ENCODE peak calls at places on chromosome 21, in eight cellular contexts. One of them, this sample, is unnamed.

GRCh38 chr21:42665026-42665425 is 11.6 kb downstream of the PDE9A start:
- DNase-seq in tibial nerve: no peak
- DNase-seq in left ventricle myocardium inferior: no peak
- DNase-seq in fibroblast of mammary gland: no peak
- DNase-seq in fibroblast of lung: no peak
- DNase-seq in HL-60: no peak
- DNase-seq in heart right ventricle: no peak
- DNase-seq in SJSA1: no peak
- DNase-seq in this sample: no peak

GRCh38 chr21:42350899-42351543 is at the start of gene TFF2:
- DNase-seq in tibial nerve: no peak
- DNase-seq in left ventricle myocardium inferior: no peak
- DNase-seq in fibroblast of mammary gland: no peak
- DNase-seq in fibroblast of lung: no peak
- DNase-seq in HL-60: no peak
- DNase-seq in heart right ventricle: no peak
- DNase-seq in SJSA1: peak; percentile 32
- DNase-seq in this sample: no peak

GRCh38 chr21:24045775-24046215 is 1561.5 kb downstream of the MRPL39 start:
- DNase-seq in tibial nerve: peak; percentile 41
- DNase-seq in left ventricle myocardium inferior: peak; percentile 66
- DNase-seq in fibroblast of mammary gland: peak; percentile 86
- DNase-seq in fibroblast of lung: peak; percentile 98
- DNase-seq in HL-60: no peak
- DNase-seq in heart right ventricle: peak; percentile 65
- DNase-seq in SJSA1: no peak
- DNase-seq in this sample: peak; percentile 78

GRCh38 chr21:25127007-25127406 is 480.3 kb downstream of the MRPL39 start:
- DNase-seq in tibial nerve: no peak
- DNase-seq in left ventricle myocardium inferior: no peak
- DNase-seq in fibroblast of mammary gland: no peak
- DNase-seq in fibroblast of lung: no peak
- DNase-seq in HL-60: no peak
- DNase-seq in heart right ventricle: no peak
- DNase-seq in SJSA1: no peak
- DNase-seq in this sample: no peak

GRCh38 chr21:25503981-25504380 is 103.3 kb downstream of the MRPL39 start:
- DNase-seq in tibial nerve: no peak
- DNase-seq in left ventricle myocardium inferior: no peak
- DNase-seq in fibroblast of mammary gland: no peak
- DNase-seq in fibroblast of lung: no peak
- DNase-seq in HL-60: no peak
- DNase-seq in heart right ventricle: no peak
- DNase-seq in SJSA1: no peak
- DNase-seq in this sample: no peak

GRCh38 chr21:45319461-45320211 is 31.9 kb upstream of the POFUT2 start:
- DNase-seq in tibial nerve: no peak
- DNase-seq in left ventricle myocardium inferior: peak; percentile 62
- DNase-seq in fibroblast of mammary gland: no peak
- DNase-seq in fibroblast of lung: peak; percentile 85
- DNase-seq in HL-60: no peak
- DNase-seq in heart right ventricle: peak; percentile 68
- DNase-seq in SJSA1: peak; percentile 97
- DNase-seq in this sample: no peak

GRCh38 chr21:35988396-35989140 is 71.8 kb downstream of the SETD4 start:
- DNase-seq in tibial nerve: no peak
- DNase-seq in left ventricle myocardium inferior: no peak
- DNase-seq in fibroblast of mammary gland: no peak
- DNase-seq in fibroblast of lung: no peak
- DNase-seq in HL-60: peak; percentile 4
- DNase-seq in heart right ventricle: no peak
- DNase-seq in SJSA1: no peak
- DNase-seq in this sample: no peak

GRCh38 chr21:36320421-36321324 is 676 bp downstream of the MORC3 start:
- DNase-seq in tibial nerve: peak; percentile 42
- DNase-seq in left ventricle myocardium inferior: peak; percentile 25
- DNase-seq in fibroblast of mammary gland: peak; percentile 73
- DNase-seq in fibroblast of lung: peak; percentile 67
- DNase-seq in HL-60: peak; percentile 41
- DNase-seq in heart right ventricle: peak; percentile 74
- DNase-seq in SJSA1: peak; percentile 79
- DNase-seq in this sample: peak; percentile 58

GRCh38 chr21:46247699-46248460 is 19.3 kb upstream of the LSS start:
- DNase-seq in tibial nerve: no peak
- DNase-seq in left ventricle myocardium inferior: no peak
- DNase-seq in fibroblast of mammary gland: no peak
- DNase-seq in fibroblast of lung: no peak
- DNase-seq in HL-60: no peak
- DNase-seq in heart right ventricle: no peak
- DNase-seq in SJSA1: no peak
- DNase-seq in this sample: no peak

GRCh38 chr21:27804515-27804914 is 837.6 kb upstream of the ADAMTS5 start:
- DNase-seq in tibial nerve: no peak
- DNase-seq in left ventricle myocardium inferior: peak; percentile 18
- DNase-seq in fibroblast of mammary gland: no peak
- DNase-seq in fibroblast of lung: no peak
- DNase-seq in HL-60: no peak
- DNase-seq in heart right ventricle: no peak
- DNase-seq in SJSA1: no peak
- DNase-seq in this sample: peak; percentile 53

GRCh38 chr21:45766501-45766900 is 123.0 kb downstream of the PCBP3 start:
- DNase-seq in tibial nerve: no peak
- DNase-seq in left ventricle myocardium inferior: no peak
- DNase-seq in fibroblast of mammary gland: no peak
- DNase-seq in fibroblast of lung: no peak
- DNase-seq in HL-60: no peak
- DNase-seq in heart right ventricle: no peak
- DNase-seq in SJSA1: no peak
- DNase-seq in this sample: no peak

GRCh38 chr21:29170935-29171334 is 40.5 kb downstream of the MAP3K7CL start:
- DNase-seq in tibial nerve: no peak
- DNase-seq in left ventricle myocardium inferior: no peak
- DNase-seq in fibroblast of mammary gland: no peak
- DNase-seq in fibroblast of lung: no peak
- DNase-seq in HL-60: no peak
- DNase-seq in heart right ventricle: no peak
- DNase-seq in SJSA1: no peak
- DNase-seq in this sample: no peak
- H3K4me3 ChIP-seq in tibial nerve: no peak overlapping the region
- H3K4me3 ChIP-seq in left ventricle myocardium inferior: no peak overlapping the region
- H3K4me3 ChIP-seq in fibroblast of mammary gland: no peak overlapping the region
- H3K4me3 ChIP-seq in fibroblast of lung: no peak overlapping the region
- H3K4me3 ChIP-seq in HL-60: no peak overlapping the region
- H3K4me3 ChIP-seq in heart right ventricle: no peak overlapping the region
- H3K4me3 ChIP-seq in SJSA1: no peak overlapping the region
- H3K4me3 ChIP-seq in this sample: no peak overlapping the region

DNA sequence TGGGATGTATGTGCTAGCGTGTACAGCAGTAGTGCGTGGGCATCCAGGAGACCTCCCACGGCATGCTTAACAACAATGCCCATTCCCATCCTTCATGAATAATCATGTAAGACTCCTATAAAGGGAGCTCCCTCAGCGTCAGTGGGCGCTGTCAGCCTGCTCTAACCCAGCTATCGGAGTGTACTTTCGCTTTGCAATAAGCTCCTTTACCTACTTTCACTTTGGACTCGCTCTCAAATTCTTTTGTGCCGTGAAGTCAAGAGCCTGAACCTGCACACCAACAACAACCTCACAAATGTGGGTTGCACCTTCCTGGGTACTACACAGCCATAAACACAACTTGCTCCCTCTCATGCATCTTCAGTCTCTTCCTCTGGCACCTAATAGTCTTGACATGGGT is 114.8 kb upstream of the PAXBP1 start:
- DNase-seq in tibial nerve: no peak
- DNase-seq in left ventricle myocardium inferior: no peak
- DNase-seq in fibroblast of mammary gland: peak; percentile 4
- DNase-seq in fibroblast of lung: no peak
- DNase-seq in HL-60: no peak
- DNase-seq in heart right ventricle: no peak
- DNase-seq in SJSA1: no peak
- DNase-seq in this sample: peak; percentile 3
- H3K4me3 ChIP-seq in tibial nerve: no peak overlapping the region
- H3K4me3 ChIP-seq in left ventricle myocardium inferior: no peak overlapping the region
- H3K4me3 ChIP-seq in fibroblast of mammary gland: no peak overlapping the region
- H3K4me3 ChIP-seq in fibroblast of lung: no peak overlapping the region
- H3K4me3 ChIP-seq in HL-60: peak overlapping the region; percentile 17
- H3K4me3 ChIP-seq in heart right ventricle: no peak overlapping the region
- H3K4me3 ChIP-seq in SJSA1: peak overlapping the region; percentile 18
- H3K4me3 ChIP-seq in this sample: peak overlapping the region; percentile 18

GRCh38 chr21:41321211-41321907 is 4.8 kb downstream of the FAM3B start:
- DNase-seq in tibial nerve: no peak
- DNase-seq in left ventricle myocardium inferior: no peak
- DNase-seq in fibroblast of mammary gland: no peak
- DNase-seq in fibroblast of lung: no peak
- DNase-seq in HL-60: no peak
- DNase-seq in heart right ventricle: no peak
- DNase-seq in SJSA1: no peak
- DNase-seq in this sample: no peak

GRCh38 chr21:41325138-41325537 is 8.5 kb downstream of the FAM3B start:
- DNase-seq in tibial nerve: no peak
- DNase-seq in left ventricle myocardium inferior: no peak
- DNase-seq in fibroblast of mammary gland: no peak
- DNase-seq in fibroblast of lung: no peak
- DNase-seq in HL-60: no peak
- DNase-seq in heart right ventricle: no peak
- DNase-seq in SJSA1: no peak
- DNase-seq in this sample: no peak

GRCh38 chr21:41322496-41323382 is 6.1 kb downstream of the FAM3B start:
- DNase-seq in tibial nerve: no peak
- DNase-seq in left ventricle myocardium inferior: no peak
- DNase-seq in fibroblast of mammary gland: no peak
- DNase-seq in fibroblast of lung: no peak
- DNase-seq in HL-60: no peak
- DNase-seq in heart right ventricle: no peak
- DNase-seq in SJSA1: no peak
- DNase-seq in this sample: no peak

GRCh38 chr21:41319273-41319672 is 2.7 kb downstream of the FAM3B start:
- DNase-seq in tibial nerve: no peak
- DNase-seq in left ventricle myocardium inferior: no peak
- DNase-seq in fibroblast of mammary gland: no peak
- DNase-seq in fibroblast of lung: no peak
- DNase-seq in HL-60: no peak
- DNase-seq in heart right ventricle: no peak
- DNase-seq in SJSA1: no peak
- DNase-seq in this sample: no peak

DNA sequence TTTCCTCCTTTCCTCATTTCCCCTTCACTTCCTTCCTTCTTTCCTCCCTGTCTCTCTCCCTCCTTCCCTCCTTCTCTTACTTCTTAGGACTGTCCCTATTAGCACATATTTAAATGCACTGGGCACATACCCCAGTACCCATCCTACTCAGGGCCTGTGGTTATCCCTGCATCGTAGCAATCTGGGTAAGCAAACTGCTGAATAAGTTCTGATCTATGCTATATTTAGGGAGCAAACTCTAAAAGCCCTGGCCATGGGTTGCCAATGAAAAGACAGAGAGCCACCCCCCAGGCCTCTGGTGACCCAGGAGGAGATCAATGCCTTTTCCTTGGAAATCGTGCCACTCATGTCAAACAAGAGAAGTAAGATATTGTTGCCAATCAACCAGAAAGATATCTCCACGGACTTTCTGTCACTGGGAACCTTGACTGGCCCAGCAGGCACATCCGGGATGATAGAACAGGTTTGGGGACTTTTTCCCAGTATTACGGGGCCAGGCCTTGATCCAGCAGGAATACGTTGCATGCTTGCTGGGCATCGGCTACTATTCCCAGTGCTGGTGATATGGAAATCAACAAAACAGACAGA is 5.4 kb downstream of the FAM3B start:
- DNase-seq in tibial nerve: no peak
- DNase-seq in left ventricle myocardium inferior: no peak
- DNase-seq in fibroblast of mammary gland: no peak
- DNase-seq in fibroblast of lung: no peak
- DNase-seq in HL-60: no peak
- DNase-seq in heart right ventricle: no peak
- DNase-seq in SJSA1: no peak
- DNase-seq in this sample: no peak
- H3K4me3 ChIP-seq in tibial nerve: no peak overlapping the region
- H3K4me3 ChIP-seq in left ventricle myocardium inferior: no peak overlapping the region
- H3K4me3 ChIP-seq in fibroblast of mammary gland: no peak overlapping the region
- H3K4me3 ChIP-seq in fibroblast of lung: no peak overlapping the region
- H3K4me3 ChIP-seq in HL-60: no peak overlapping the region
- H3K4me3 ChIP-seq in heart right ventricle: no peak overlapping the region
- H3K4me3 ChIP-seq in SJSA1: no peak overlapping the region
- H3K4me3 ChIP-seq in this sample: no peak overlapping the region

GRCh38 chr21:38894899-38895298 is 89.2 kb downstream of the ETS2 start:
- DNase-seq in tibial nerve: no peak
- DNase-seq in left ventricle myocardium inferior: no peak
- DNase-seq in fibroblast of mammary gland: no peak
- DNase-seq in fibroblast of lung: no peak
- DNase-seq in HL-60: no peak
- DNase-seq in heart right ventricle: no peak
- DNase-seq in SJSA1: no peak
- DNase-seq in this sample: no peak

GRCh38 chr21:38900499-38900898 is 94.8 kb downstream of the ETS2 start:
- DNase-seq in tibial nerve: no peak
- DNase-seq in left ventricle myocardium inferior: no peak
- DNase-seq in fibroblast of mammary gland: no peak
- DNase-seq in fibroblast of lung: no peak
- DNase-seq in HL-60: no peak
- DNase-seq in heart right ventricle: no peak
- DNase-seq in SJSA1: no peak
- DNase-seq in this sample: no peak

GRCh38 chr21:38897532-38898421 is 92.0 kb downstream of the ETS2 start:
- DNase-seq in tibial nerve: no peak
- DNase-seq in left ventricle myocardium inferior: no peak
- DNase-seq in fibroblast of mammary gland: no peak
- DNase-seq in fibroblast of lung: no peak
- DNase-seq in HL-60: no peak
- DNase-seq in heart right ventricle: no peak
- DNase-seq in SJSA1: no peak
- DNase-seq in this sample: no peak

GRCh38 chr21:38899277-38899947 is 93.7 kb downstream of the ETS2 start:
- DNase-seq in tibial nerve: no peak
- DNase-seq in left ventricle myocardium inferior: no peak
- DNase-seq in fibroblast of mammary gland: no peak
- DNase-seq in fibroblast of lung: no peak
- DNase-seq in HL-60: no peak
- DNase-seq in heart right ventricle: no peak
- DNase-seq in SJSA1: no peak
- DNase-seq in this sample: no peak

DNA sequence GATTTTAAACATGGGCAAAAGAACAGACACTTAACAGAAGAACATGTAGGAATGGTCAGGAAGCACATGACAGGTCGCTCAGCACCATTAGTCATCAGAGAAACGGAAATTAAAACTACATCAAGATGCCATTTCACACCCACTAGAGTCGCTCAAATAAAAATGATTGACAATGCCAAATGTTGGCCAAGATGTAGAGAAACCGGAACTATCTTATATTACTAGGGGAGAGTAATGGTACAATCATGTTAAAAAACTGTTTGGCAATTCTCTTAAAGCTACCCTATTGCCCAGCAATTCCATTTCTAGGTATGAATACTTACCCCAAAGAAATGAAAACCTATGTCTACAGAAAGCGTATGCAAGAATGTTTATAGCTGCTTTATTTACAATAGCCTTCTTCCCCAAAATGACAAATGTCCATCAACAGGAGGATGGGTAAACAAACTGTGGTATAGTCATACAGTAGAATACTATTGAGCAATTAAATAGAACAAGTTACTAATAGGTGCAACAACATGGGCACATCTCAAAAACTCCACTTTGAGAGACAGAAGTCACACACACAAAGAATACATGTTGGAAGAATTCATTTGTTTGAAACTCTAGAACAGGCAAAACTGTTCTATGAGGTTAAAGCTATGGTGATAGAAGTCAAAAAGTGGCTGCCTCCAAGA is 92.8 kb downstream of the ETS2 start:
- DNase-seq in tibial nerve: no peak
- DNase-seq in left ventricle myocardium inferior: no peak
- DNase-seq in fibroblast of mammary gland: no peak
- DNase-seq in fibroblast of lung: no peak
- DNase-seq in HL-60: no peak
- DNase-seq in heart right ventricle: no peak
- DNase-seq in SJSA1: no peak
- DNase-seq in this sample: no peak
- H3K4me3 ChIP-seq in tibial nerve: no peak overlapping the region
- H3K4me3 ChIP-seq in left ventricle myocardium inferior: no peak overlapping the region
- H3K4me3 ChIP-seq in fibroblast of mammary gland: no peak overlapping the region
- H3K4me3 ChIP-seq in fibroblast of lung: no peak overlapping the region
- H3K4me3 ChIP-seq in HL-60: no peak overlapping the region
- H3K4me3 ChIP-seq in heart right ventricle: no peak overlapping the region
- H3K4me3 ChIP-seq in SJSA1: no peak overlapping the region
- H3K4me3 ChIP-seq in this sample: no peak overlapping the region